ENCODE peak calls at places on chromosomes 16 and 17, in four cellular contexts. One of them, this sample, is unnamed. For H3K9me3, the result is how much of the 10 kb centered on the place peaks cover.

GRCh38 chr16:67562526-67562917 is at the start of gene CTCF:
- DNase-seq in heart left ventricle: peak
- DNase-seq in adrenal gland: peak
- DNase-seq in prostate gland: peak
- DNase-seq in this sample: peak

GRCh38 chr17:79812969-79813825 is 16.3 kb upstream of the CBX8 start:
- DNase-seq in adrenal gland: no peak
- DNase-seq in heart left ventricle: no peak
- DNase-seq in prostate gland: no peak
- DNase-seq in this sample: no peak

GRCh38 chr17:30345527-30346075 is 11.7 kb upstream of the TMIGD1 start:
- DNase-seq in prostate gland: no peak
- DNase-seq in adrenal gland: no peak
- DNase-seq in heart left ventricle: no peak
- DNase-seq in this sample: no peak

GRCh38 chr16:10930755-10931093 is 11.5 kb downstream of the DEXI start:
- DNase-seq in adrenal gland: no peak
- DNase-seq in prostate gland: no peak
- DNase-seq in heart left ventricle: no peak
- DNase-seq in this sample: no peak

GRCh38 chr16:28830531-28830930 is 7.7 kb downstream of the ATXN2L start:
- DNase-seq in heart left ventricle: no peak
- DNase-seq in prostate gland: no peak
- DNase-seq in adrenal gland: no peak
- DNase-seq in this sample: no peak

GRCh38 chr16:69236319-69236718 is 49.4 kb downstream of the SNTB2 start:
- DNase-seq in adrenal gland: no peak
- DNase-seq in heart left ventricle: no peak
- DNase-seq in prostate gland: no peak
- DNase-seq in this sample: no peak

GRCh38 chr16:2460916-2461315 is 1.0 kb downstream of the TEDC2 start:
- DNase-seq in prostate gland: no peak
- DNase-seq in heart left ventricle: no peak
- DNase-seq in adrenal gland: no peak
- DNase-seq in this sample: no peak

GRCh38 chr16:29820730-29821662 is 734 bp downstream of the MVP start:
- DNase-seq in adrenal gland: peak
- DNase-seq in heart left ventricle: peak
- DNase-seq in prostate gland: peak
- DNase-seq in this sample: peak

GRCh38 chr16:78060295-78060694 is 37.9 kb downstream of the CLEC3A start:
- DNase-seq in heart left ventricle: no peak
- DNase-seq in adrenal gland: no peak
- DNase-seq in prostate gland: no peak
- DNase-seq in this sample: no peak

GRCh38 chr17:4250887-4251286 is 12.9 kb downstream of the ANKFY1 start:
- DNase-seq in adrenal gland: no peak
- DNase-seq in heart left ventricle: no peak
- DNase-seq in prostate gland: no peak
- DNase-seq in this sample: no peak

GRCh38 chr17:57881783-57882291 is 32.0 kb upstream of the MRPS23 start:
- DNase-seq in heart left ventricle: no peak
- DNase-seq in adrenal gland: no peak
- DNase-seq in prostate gland: no peak
- DNase-seq in this sample: no peak

GRCh38 chr16:66344533-66345145 is 21.9 kb upstream of the CDH5 start:
- DNase-seq in adrenal gland: no peak
- DNase-seq in prostate gland: no peak
- DNase-seq in heart left ventricle: no peak
- DNase-seq in this sample: no peak

GRCh38 chr16:35745821-35746248 is 2286.4 kb downstream of the TP53TG3F start:
- DNase-seq in adrenal gland: no peak
- DNase-seq in prostate gland: no peak
- DNase-seq in heart left ventricle: no peak
- DNase-seq in this sample: no peak

GRCh38 chr16:35743101-35743692 is 2283.8 kb downstream of the TP53TG3F start:
- DNase-seq in prostate gland: no peak
- DNase-seq in heart left ventricle: no peak
- DNase-seq in adrenal gland: no peak
- DNase-seq in this sample: no peak

GRCh38 chr16:35745191-35745590 is 2285.8 kb downstream of the TP53TG3F start:
- DNase-seq in prostate gland: no peak
- DNase-seq in adrenal gland: no peak
- DNase-seq in heart left ventricle: no peak
- DNase-seq in this sample: no peak

GRCh38 chr16:35744084-35744483 is 2284.7 kb downstream of the TP53TG3F start:
- DNase-seq in adrenal gland: no peak
- DNase-seq in prostate gland: no peak
- DNase-seq in heart left ventricle: no peak
- DNase-seq in this sample: no peak

DNA sequence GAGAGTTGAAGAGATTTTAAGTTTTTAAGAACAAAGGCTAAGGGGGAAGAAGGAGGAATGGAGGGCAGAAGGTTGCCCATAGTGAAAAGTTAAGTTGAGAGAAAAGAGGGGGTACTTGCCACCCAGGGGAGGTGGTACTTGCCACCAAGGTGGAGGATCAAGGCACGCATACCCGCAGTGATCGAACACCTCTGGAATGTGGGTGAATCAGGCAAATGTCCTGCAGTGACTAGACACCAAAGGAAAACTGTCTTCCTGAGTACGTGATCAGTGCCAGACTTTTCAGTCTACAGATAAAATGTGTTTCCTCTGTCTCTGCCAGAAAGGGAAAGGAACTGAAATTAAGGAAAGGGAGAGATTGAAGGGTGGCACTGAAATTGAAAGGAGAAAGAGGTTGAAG is 2285.3 kb downstream of the TP53TG3F start:
- DNase-seq in adrenal gland: no peak
- DNase-seq in prostate gland: no peak
- DNase-seq in heart left ventricle: no peak
- DNase-seq in this sample: no peak
- H3K9me3 ChIP-seq in adrenal gland: under half
- H3K9me3 ChIP-seq in prostate gland: under half
- H3K9me3 ChIP-seq in heart left ventricle: under half
- H3K9me3 ChIP-seq in this sample: under half

GRCh38 chr17:28728364-28729200 is at the start of gene NEK8:
- DNase-seq in prostate gland: peak
- DNase-seq in adrenal gland: peak
- DNase-seq in heart left ventricle: peak
- DNase-seq in this sample: peak
- TF ChIP-seq POLR2A in prostate gland: peak
- TF ChIP-seq POLR2A in adrenal gland: peak
- TF ChIP-seq POLR2A in heart left ventricle: no peak
- TF ChIP-seq POLR2A in this sample: no peak

GRCh38 chr17:63286254-63286653 is 159.9 kb downstream of the CYB561 start:
- DNase-seq in prostate gland: no peak
- DNase-seq in heart left ventricle: no peak
- DNase-seq in adrenal gland: no peak
- DNase-seq in this sample: no peak
- H3K9me3 ChIP-seq in prostate gland: under half
- H3K9me3 ChIP-seq in heart left ventricle: under half
- H3K9me3 ChIP-seq in adrenal gland: under half
- H3K9me3 ChIP-seq in this sample: under half

GRCh38 chr17:6191405-6192095 is 121.4 kb downstream of the WSCD1 start:
- DNase-seq in adrenal gland: no peak
- DNase-seq in heart left ventricle: no peak
- DNase-seq in prostate gland: no peak
- DNase-seq in this sample: no peak
- TF ChIP-seq POLR2A in adrenal gland: no peak
- TF ChIP-seq POLR2A in heart left ventricle: no peak
- TF ChIP-seq POLR2A in prostate gland: no peak
- TF ChIP-seq POLR2A in this sample: no peak

DNA sequence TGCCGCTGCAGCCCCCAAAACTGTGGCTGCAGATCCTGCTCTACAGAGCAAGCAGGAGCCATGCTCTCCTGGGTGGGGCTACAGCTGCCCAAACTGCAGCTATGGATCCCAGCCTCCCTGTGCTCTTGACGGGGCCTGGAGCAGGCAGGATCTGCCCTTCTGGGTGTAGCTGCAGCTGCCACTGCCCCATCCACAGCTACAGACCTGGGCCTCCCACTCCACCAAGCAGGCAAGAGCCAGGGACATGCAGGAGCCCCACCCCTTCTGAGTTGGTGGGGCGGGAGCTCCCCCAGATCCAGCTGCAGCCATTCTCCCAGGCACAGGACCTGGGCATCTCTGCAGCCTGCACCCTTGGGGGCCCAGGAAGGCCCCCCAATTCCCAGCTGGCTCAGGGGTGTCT is 551.2 kb upstream of the CA10 start:
- DNase-seq in adrenal gland: no peak
- DNase-seq in prostate gland: no peak
- DNase-seq in heart left ventricle: no peak
- DNase-seq in this sample: no peak
- H3K9me3 ChIP-seq in adrenal gland: under half
- H3K9me3 ChIP-seq in prostate gland: under half
- H3K9me3 ChIP-seq in heart left ventricle: under half
- H3K9me3 ChIP-seq in this sample: under half

GRCh38 chr17:81349397-81350319 is 45.6 kb upstream of the BAHCC1 start:
- DNase-seq in heart left ventricle: no peak
- DNase-seq in adrenal gland: peak
- DNase-seq in prostate gland: no peak
- DNase-seq in this sample: no peak
- TF ChIP-seq POLR2A in heart left ventricle: no peak
- TF ChIP-seq POLR2A in adrenal gland: no peak
- TF ChIP-seq POLR2A in prostate gland: no peak
- TF ChIP-seq POLR2A in this sample: no peak

DNA sequence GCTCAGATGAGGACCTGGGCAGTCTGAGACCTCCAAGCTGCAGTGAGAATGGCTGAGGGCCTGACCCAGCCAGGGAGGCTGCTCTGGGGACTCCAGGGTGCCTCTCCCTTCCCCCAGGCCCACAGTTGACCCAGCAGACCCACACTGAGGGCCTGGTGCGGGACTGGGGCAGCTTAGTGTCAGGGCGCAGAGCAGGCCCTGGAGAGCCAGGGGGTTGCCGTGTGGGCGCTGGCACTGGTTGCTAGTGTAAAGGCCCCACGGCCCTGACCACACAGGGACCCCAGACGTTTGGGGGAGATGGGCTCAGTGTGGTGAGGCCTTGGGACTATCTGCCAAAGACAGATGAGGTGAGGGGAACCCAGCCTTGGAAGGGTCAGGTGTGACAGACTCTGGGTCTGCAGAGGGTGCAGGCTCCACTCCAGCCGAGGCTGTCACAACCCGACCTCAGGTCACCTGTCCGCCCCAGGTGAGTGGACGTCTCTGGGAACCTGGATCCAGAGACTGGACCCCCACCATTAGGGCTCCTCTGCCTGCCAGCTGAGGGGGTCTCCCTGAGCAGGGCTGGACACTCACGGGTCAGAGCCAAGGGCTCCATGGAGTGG is 50.8 kb upstream of the GNG13 start:
- DNase-seq in prostate gland: no peak
- DNase-seq in heart left ventricle: peak
- DNase-seq in adrenal gland: no peak
- DNase-seq in this sample: no peak
- H3K9me3 ChIP-seq in prostate gland: under half
- H3K9me3 ChIP-seq in heart left ventricle: under half
- H3K9me3 ChIP-seq in adrenal gland: under half
- H3K9me3 ChIP-seq in this sample: under half